ENCODE peak calls at places on chromosomes 1 and 21, in nine cellular contexts. One of them, this sample, is unnamed.

GRCh38 chr1:19445417-19446342 is 39.7 kb downstream of the CAPZB start:
- DNase-seq in Daoy: peak; percentile 55
- DNase-seq in activated CD4-positive, alpha-beta T cell treated with anti-CD3 and anti-CD28 coated beads for 24 hours: no peak
- DNase-seq in MM.1S: no peak
- DNase-seq in EL: peak; percentile 56
- DNase-seq in psoas muscle: peak; percentile 66
- DNase-seq in AG09319: no peak
- DNase-seq in aorta: no peak
- DNase-seq in cardiac muscle cell: no peak
- DNase-seq in this sample: no peak

GRCh38 chr1:238606896-238607295 is 716.2 kb upstream of the ZP4 start:
- DNase-seq in Daoy: peak; percentile 51
- DNase-seq in activated CD4-positive, alpha-beta T cell treated with anti-CD3 and anti-CD28 coated beads for 24 hours: no peak
- DNase-seq in MM.1S: no peak
- DNase-seq in EL: peak; percentile 56
- DNase-seq in psoas muscle: no peak
- DNase-seq in AG09319: no peak
- DNase-seq in aorta: no peak
- DNase-seq in cardiac muscle cell: peak; percentile 39
- DNase-seq in this sample: no peak

GRCh38 chr1:197954718-197955418 is 37.7 kb downstream of the LHX9 start:
- DNase-seq in Daoy: no peak
- DNase-seq in activated CD4-positive, alpha-beta T cell treated with anti-CD3 and anti-CD28 coated beads for 24 hours: no peak
- DNase-seq in MM.1S: no peak
- DNase-seq in EL: no peak
- DNase-seq in psoas muscle: no peak
- DNase-seq in AG09319: no peak
- DNase-seq in aorta: no peak
- DNase-seq in cardiac muscle cell: peak; percentile 24
- DNase-seq in this sample: no peak

GRCh38 chr1:90879281-90879680 is 142.6 kb downstream of the ZNF644 start:
- DNase-seq in Daoy: no peak
- DNase-seq in activated CD4-positive, alpha-beta T cell treated with anti-CD3 and anti-CD28 coated beads for 24 hours: no peak
- DNase-seq in MM.1S: peak; percentile 38
- DNase-seq in EL: no peak
- DNase-seq in psoas muscle: no peak
- DNase-seq in AG09319: no peak
- DNase-seq in aorta: no peak
- DNase-seq in cardiac muscle cell: peak; percentile 4
- DNase-seq in this sample: no peak

GRCh38 chr21:16496594-16496993 is 766.8 kb downstream of the USP25 start:
- DNase-seq in Daoy: no peak
- DNase-seq in activated CD4-positive, alpha-beta T cell treated with anti-CD3 and anti-CD28 coated beads for 24 hours: no peak
- DNase-seq in MM.1S: no peak
- DNase-seq in EL: no peak
- DNase-seq in psoas muscle: no peak
- DNase-seq in AG09319: no peak
- DNase-seq in aorta: no peak
- DNase-seq in cardiac muscle cell: no peak
- DNase-seq in this sample: no peak

GRCh38 chr1:46002751-46003150 is 129.7 kb downstream of the PIK3R3 start:
- DNase-seq in Daoy: no peak
- DNase-seq in activated CD4-positive, alpha-beta T cell treated with anti-CD3 and anti-CD28 coated beads for 24 hours: no peak
- DNase-seq in MM.1S: no peak
- DNase-seq in EL: no peak
- DNase-seq in psoas muscle: no peak
- DNase-seq in AG09319: no peak
- DNase-seq in aorta: no peak
- DNase-seq in cardiac muscle cell: no peak
- DNase-seq in this sample: no peak

GRCh38 chr1:155978973-155979429 is 654 bp upstream of the ARHGEF2 start:
- DNase-seq in Daoy: peak; percentile 50
- DNase-seq in activated CD4-positive, alpha-beta T cell treated with anti-CD3 and anti-CD28 coated beads for 24 hours: no peak
- DNase-seq in MM.1S: peak; percentile 63
- DNase-seq in EL: peak; percentile 76
- DNase-seq in psoas muscle: no peak
- DNase-seq in AG09319: no peak
- DNase-seq in aorta: no peak
- DNase-seq in cardiac muscle cell: no peak
- DNase-seq in this sample: no peak

GRCh38 chr1:39105841-39106765 is 80.0 kb downstream of the NDUFS5 start:
- DNase-seq in Daoy: peak; percentile 68
- DNase-seq in activated CD4-positive, alpha-beta T cell treated with anti-CD3 and anti-CD28 coated beads for 24 hours: no peak
- DNase-seq in MM.1S: peak; percentile 36
- DNase-seq in EL: peak; percentile 70
- DNase-seq in psoas muscle: peak; percentile 70
- DNase-seq in AG09319: no peak
- DNase-seq in aorta: peak; percentile 76
- DNase-seq in cardiac muscle cell: peak; percentile 65
- DNase-seq in this sample: no peak

GRCh38 chr1:160795951-160796383 is at the start of gene LY9:
- DNase-seq in Daoy: no peak
- DNase-seq in activated CD4-positive, alpha-beta T cell treated with anti-CD3 and anti-CD28 coated beads for 24 hours: peak; percentile 59
- DNase-seq in MM.1S: peak; percentile 99
- DNase-seq in EL: no peak
- DNase-seq in psoas muscle: no peak
- DNase-seq in AG09319: no peak
- DNase-seq in aorta: peak; percentile 64
- DNase-seq in cardiac muscle cell: no peak
- DNase-seq in this sample: no peak

GRCh38 chr1:186873687-186874086 is 44.9 kb downstream of the PLA2G4A start:
- DNase-seq in Daoy: no peak
- DNase-seq in activated CD4-positive, alpha-beta T cell treated with anti-CD3 and anti-CD28 coated beads for 24 hours: no peak
- DNase-seq in MM.1S: no peak
- DNase-seq in EL: no peak
- DNase-seq in psoas muscle: no peak
- DNase-seq in AG09319: no peak
- DNase-seq in aorta: no peak
- DNase-seq in cardiac muscle cell: no peak
- DNase-seq in this sample: no peak

GRCh38 chr1:197896301-197896700 is 6.1 kb upstream of the C1orf53 start:
- DNase-seq in Daoy: no peak
- DNase-seq in activated CD4-positive, alpha-beta T cell treated with anti-CD3 and anti-CD28 coated beads for 24 hours: no peak
- DNase-seq in MM.1S: no peak
- DNase-seq in EL: no peak
- DNase-seq in psoas muscle: no peak
- DNase-seq in AG09319: no peak
- DNase-seq in aorta: no peak
- DNase-seq in cardiac muscle cell: no peak
- DNase-seq in this sample: no peak

GRCh38 chr1:38301040-38301439 is 254.4 kb upstream of the POU3F1 start:
- DNase-seq in Daoy: no peak
- DNase-seq in activated CD4-positive, alpha-beta T cell treated with anti-CD3 and anti-CD28 coated beads for 24 hours: no peak
- DNase-seq in MM.1S: no peak
- DNase-seq in EL: no peak
- DNase-seq in psoas muscle: no peak
- DNase-seq in AG09319: no peak
- DNase-seq in aorta: no peak
- DNase-seq in cardiac muscle cell: no peak
- DNase-seq in this sample: no peak

GRCh38 chr1:222928212-222928611 is 113.4 kb downstream of the DISP1 start:
- DNase-seq in Daoy: no peak
- DNase-seq in activated CD4-positive, alpha-beta T cell treated with anti-CD3 and anti-CD28 coated beads for 24 hours: no peak
- DNase-seq in MM.1S: no peak
- DNase-seq in EL: no peak
- DNase-seq in psoas muscle: peak; percentile 64
- DNase-seq in AG09319: no peak
- DNase-seq in aorta: no peak
- DNase-seq in cardiac muscle cell: peak; percentile 73
- DNase-seq in this sample: no peak

GRCh38 chr1:229433364-229434004 is 410 bp downstream of the ACTA1 start:
- DNase-seq in Daoy: no peak
- DNase-seq in activated CD4-positive, alpha-beta T cell treated with anti-CD3 and anti-CD28 coated beads for 24 hours: no peak
- DNase-seq in MM.1S: no peak
- DNase-seq in EL: no peak
- DNase-seq in psoas muscle: peak; percentile 59
- DNase-seq in AG09319: no peak
- DNase-seq in aorta: no peak
- DNase-seq in cardiac muscle cell: no peak
- DNase-seq in this sample: no peak

GRCh38 chr1:107594541-107594940 is 370.4 kb downstream of the VAV3 start:
- DNase-seq in Daoy: no peak
- DNase-seq in activated CD4-positive, alpha-beta T cell treated with anti-CD3 and anti-CD28 coated beads for 24 hours: no peak
- DNase-seq in MM.1S: no peak
- DNase-seq in EL: no peak
- DNase-seq in psoas muscle: no peak
- DNase-seq in AG09319: no peak
- DNase-seq in aorta: no peak
- DNase-seq in cardiac muscle cell: no peak
- DNase-seq in this sample: no peak

GRCh38 chr1:86618358-86618757 is 71.5 kb downstream of the CLCA4 start:
- DNase-seq in Daoy: no peak
- DNase-seq in activated CD4-positive, alpha-beta T cell treated with anti-CD3 and anti-CD28 coated beads for 24 hours: no peak
- DNase-seq in MM.1S: peak; percentile 75
- DNase-seq in EL: no peak
- DNase-seq in psoas muscle: no peak
- DNase-seq in AG09319: no peak
- DNase-seq in aorta: no peak
- DNase-seq in cardiac muscle cell: no peak
- DNase-seq in this sample: no peak

GRCh38 chr1:244057474-244058385 is 6.6 kb downstream of the ZBTB18 start:
- DNase-seq in Daoy: no peak
- DNase-seq in activated CD4-positive, alpha-beta T cell treated with anti-CD3 and anti-CD28 coated beads for 24 hours: no peak
- DNase-seq in MM.1S: no peak
- DNase-seq in EL: no peak
- DNase-seq in psoas muscle: no peak
- DNase-seq in AG09319: no peak
- DNase-seq in aorta: no peak
- DNase-seq in cardiac muscle cell: no peak
- DNase-seq in this sample: no peak

GRCh38 chr1:31431351-31431750 is 18.3 kb downstream of the SERINC2 start:
- DNase-seq in Daoy: no peak
- DNase-seq in activated CD4-positive, alpha-beta T cell treated with anti-CD3 and anti-CD28 coated beads for 24 hours: no peak
- DNase-seq in MM.1S: no peak
- DNase-seq in EL: no peak
- DNase-seq in psoas muscle: no peak
- DNase-seq in AG09319: no peak
- DNase-seq in aorta: no peak
- DNase-seq in cardiac muscle cell: no peak
- DNase-seq in this sample: no peak

GRCh38 chr21:44911384-44912157 is 9.1 kb downstream of the ITGB2 start:
- DNase-seq in Daoy: peak; percentile 75
- DNase-seq in activated CD4-positive, alpha-beta T cell treated with anti-CD3 and anti-CD28 coated beads for 24 hours: no peak
- DNase-seq in MM.1S: no peak
- DNase-seq in EL: no peak
- DNase-seq in psoas muscle: peak; percentile 79
- DNase-seq in AG09319: no peak
- DNase-seq in aorta: peak; percentile 88
- DNase-seq in cardiac muscle cell: no peak
- DNase-seq in this sample: no peak